ENCODE peak calls at places on chromosomes 16 and 17, in eight cellular contexts. R is NCI-H1092 treated with DMSO at 0.1 percent for 48 hours, T is HuH-7.5, D is GM04504, L is stromal cell of bone marrow, O is kidney glomerular epithelial cell, Q is type B pancreatic cell, G is DMS53. M is an unnamed sample.

GRCh38 chr17:31147507-31148202 is 52.9 kb downstream of the NF1 start:
- DNase-seq in G (no peak), O (no peak), T (no peak), L (no peak), R (no peak), Q (no peak), D (no peak), M (no peak)

GRCh38 chr16:28990375-28991040 is 5.7 kb downstream of the LAT start:
- DNase-seq in D (no peak), O (no peak), Q (no peak), G (no peak), L (no peak), R (no peak), T (no peak), M (no peak)

GRCh38 chr16:66741131-66741900 is 10.1 kb downstream of the DYNC1LI2 start:
- DNase-seq in Q (no peak), L (peak; percentile 94), O (peak; percentile 86), G (peak; percentile 85), D (peak; percentile 91), T (no peak), R (no peak), M (no peak)

GRCh38 chr16:8962393-8963009 is 1.2 kb downstream of the USP7 start:
- DNase-seq in D (no peak), G (peak; percentile 56), T (peak; percentile 47), R (peak; percentile 7), Q (no peak), L (no peak), O (no peak), M (peak; percentile 65)

GRCh38 chr17:67575325-67575724 is 142.4 kb upstream of the NOL11 start:
- DNase-seq in G (peak; percentile 98), R (peak; percentile 3), D (no peak), L (no peak), O (peak; percentile 78), Q (no peak), T (no peak), M (no peak)

GRCh38 chr16:3158014-3158497 is 23.2 kb downstream of the ZNF213 start:
- DNase-seq in G (peak; percentile 65), Q (no peak), D (no peak), T (no peak), R (no peak), O (no peak), L (no peak), M (no peak)

GRCh38 chr17:81635431-81635830 is 1.5 kb downstream of the NPLOC4 start:
- DNase-seq in D (no peak), R (no peak), Q (no peak), T (no peak), L (no peak), O (no peak), G (peak; percentile 48), M (no peak)

GRCh38 chr16:30649725-30650368 is 913 bp upstream of the PRR14 start:
- DNase-seq in G (no peak), L (no peak), R (no peak), D (no peak), O (no peak), Q (no peak), T (no peak), M (no peak)

GRCh38 chr16:14405611-14406537 is 224.2 kb downstream of the PARN start:
- DNase-seq in L (no peak), T (no peak), D (no peak), Q (no peak), G (peak; percentile 45), O (no peak), R (no peak), M (peak; percentile 83)

GRCh38 chr17:29235904-29236303 is 10.8 kb upstream of the CRYBA1 start:
- DNase-seq in T (no peak), O (no peak), D (no peak), G (no peak), R (no peak), Q (no peak), L (no peak), M (no peak)

GRCh38 chr16:17511340-17511739 is 40.6 kb upstream of the XYLT1 start:
- DNase-seq in Q (no peak), O (no peak), L (peak; percentile 59), D (peak; percentile 94), R (no peak), T (no peak), G (no peak), M (no peak)

GRCh38 chr17:17682293-17682736 is 1.1 kb downstream of the RAI1 start:
- DNase-seq in Q (no peak), T (no peak), G (peak; percentile 70), O (no peak), L (no peak), D (no peak), R (no peak), M (no peak)

GRCh38 chr17:80862341-80862969 is 129.2 kb upstream of the CHMP6 start:
- DNase-seq in T (no peak), Q (no peak), O (no peak), G (no peak), R (no peak), D (no peak), L (no peak), M (no peak)

GRCh38 chr17:27554152-27554551 is 76.8 kb upstream of the LGALS9 start:
- DNase-seq in L (no peak), R (no peak), Q (no peak), D (no peak), G (no peak), O (no peak), T (no peak), M (no peak)

GRCh38 chr17:2064511-2064910 is 9.6 kb downstream of the HIC1 start:
- DNase-seq in G (no peak), T (no peak), D (no peak), Q (no peak), R (no peak), O (no peak), L (no peak), M (no peak)

GRCh38 chr17:79991140-79991923 is 44.3 kb downstream of the TBC1D16 start:
- DNase-seq in Q (peak; percentile 86), G (peak; percentile 93), D (peak; percentile 44), O (peak; percentile 33), L (no peak), R (peak; percentile 85), T (peak; percentile 79), M (no peak)

GRCh38 chr17:2853722-2854580 is 57.7 kb downstream of the RAP1GAP2 start:
- DNase-seq in G (peak; percentile 76), L (no peak), R (no peak), T (no peak), D (no peak), O (no peak), Q (no peak), M (no peak)

GRCh38 chr17:83135692-83136091 is 56.3 kb downstream of the METRNL start:
- DNase-seq in Q (peak; percentile 59), O (no peak), L (no peak), D (no peak), T (no peak), R (no peak), G (no peak), M (no peak)

GRCh38 chr16:4945560-4946502 is 8.9 kb upstream of the PPL start:
- DNase-seq in T (no peak), G (peak; percentile 56), R (no peak), D (no peak), L (no peak), Q (no peak), O (no peak), M (no peak)

GRCh38 chr16:56743840-56744239 is 13.9 kb downstream of the NUP93 start:
- DNase-seq in Q (no peak), D (peak; percentile 82), O (no peak), L (no peak), G (no peak), R (no peak), T (no peak), M (no peak)

GRCh38 chr17:4728124-4728523 is 3.1 kb upstream of the MED11 start:
- DNase-seq in R (no peak), O (no peak), D (no peak), Q (no peak), L (no peak), T (no peak), G (no peak), M (no peak)

GRCh38 chr17:27743288-27743885 is 56.9 kb downstream of the NOS2 start:
- DNase-seq in D (no peak), Q (no peak), T (no peak), O (no peak), L (no peak), G (no peak), R (no peak), M (no peak)

GRCh38 chr16:56780646-56781045 is 50.7 kb downstream of the NUP93 start:
- DNase-seq in R (no peak), O (no peak), L (no peak), Q (no peak), G (no peak), T (no peak), D (no peak), M (no peak)

GRCh38 chr17:20920813-20921199 is 122.0 kb downstream of the USP22 start:
- DNase-seq in T (no peak), Q (no peak), O (peak; percentile 79), D (no peak), L (no peak), G (no peak), R (no peak), M (no peak)

GRCh38 chr17:5418858-5419355 is 555 bp downstream of the NUP88 start:
- DNase-seq in Q (no peak), T (no peak), D (no peak), R (peak; percentile 34), O (peak; percentile 60), L (no peak), G (peak; percentile 78), M (peak; percentile 95)

GRCh38 chr16:9846362-9847099 is 335.7 kb downstream of the GRIN2A start:
- DNase-seq in Q (no peak), O (no peak), D (no peak), G (no peak), T (no peak), L (no peak), R (no peak), M (no peak)

GRCh38 chr16:56012479-56012811 is 137.3 kb upstream of the CES5A start:
- DNase-seq in D (no peak), G (no peak), R (no peak), O (no peak), T (no peak), L (no peak), Q (no peak), M (no peak)

GRCh38 chr16:11151156-11151904 is 104.7 kb downstream of the SOCS1 start:
- DNase-seq in G (no peak), R (peak; percentile 50), L (no peak), O (no peak), T (no peak), Q (no peak), D (no peak), M (no peak)

GRCh38 chr17:7415784-7416183 is 4.3 kb upstream of the SPEM1 start:
- DNase-seq in R (no peak), Q (no peak), T (no peak), G (no peak), D (no peak), L (no peak), O (no peak), M (no peak)

GRCh38 chr16:28925386-28926228 is 569 bp upstream of the RABEP2 start:
- DNase-seq in L (peak; percentile 66), G (peak; percentile 86), O (peak; percentile 75), T (peak; percentile 61), D (peak; percentile 54), Q (peak; percentile 90), R (peak; percentile 71), M (peak; percentile 73)

GRCh38 chr17:72518810-72519597 is 398.2 kb downstream of the SOX9 start:
- DNase-seq in D (no peak), R (peak; percentile 92), L (no peak), G (peak; percentile 93), Q (no peak), O (peak; percentile 22), T (peak; percentile 56), M (no peak)

GRCh38 chr16:17389392-17389791 is 81.4 kb downstream of the XYLT1 start:
- DNase-seq in T (no peak), L (no peak), R (no peak), D (peak; percentile 64), Q (no peak), G (no peak), O (no peak), M (no peak)

GRCh38 chr17:7046127-7046724 is 2.3 kb upstream of the SLC16A11 start:
- DNase-seq in Q (peak; percentile 83), R (no peak), G (peak; percentile 96), D (no peak), L (no peak), O (no peak), T (no peak), M (no peak)

GRCh38 chr17:70609566-70609965 is 440.2 kb downstream of the KCNJ2 start:
- DNase-seq in R (no peak), L (no peak), G (no peak), T (no peak), D (no peak), Q (no peak), O (no peak), M (no peak)

M was measured in GM12864.